ENCODE peak calls at places on chromosomes 7 and 10, in six cellular contexts. One of them, this sample, is unnamed.
A peak's percentile ranks its signal among the peaks of the same experiment; 100 is the strongest.

GRCh38 chr7:66697451-66698438 is 42.8 kb upstream of the RABGEF1 start:
- DNase-seq in activated CD4-positive, alpha-beta T cell treated with anti-CD3 and anti-CD28 coated beads for 4 hours: no peak
- DNase-seq in NCI-H460: no peak
- DNase-seq in cardiac fibroblast: peak; percentile 66
- DNase-seq in frontal cortex: no peak
- DNase-seq in omental fat pad: no peak
- DNase-seq in this sample: no peak

GRCh38 chr7:129665013-129665401 is 53.5 kb downstream of the NRF1 start:
- DNase-seq in cardiac fibroblast: peak; percentile 92
- DNase-seq in omental fat pad: no peak
- DNase-seq in frontal cortex: no peak
- DNase-seq in activated CD4-positive, alpha-beta T cell treated with anti-CD3 and anti-CD28 coated beads for 4 hours: no peak
- DNase-seq in NCI-H460: no peak
- DNase-seq in this sample: no peak

GRCh38 chr10:5434017-5434753 is 21.8 kb downstream of the NET1 start:
- DNase-seq in activated CD4-positive, alpha-beta T cell treated with anti-CD3 and anti-CD28 coated beads for 4 hours: no peak
- DNase-seq in frontal cortex: no peak
- DNase-seq in omental fat pad: no peak
- DNase-seq in cardiac fibroblast: peak; percentile 81
- DNase-seq in NCI-H460: peak; percentile 49
- DNase-seq in this sample: peak; percentile 4

GRCh38 chr7:3109516-3109915 is 65.8 kb upstream of the CARD11 start:
- DNase-seq in omental fat pad: no peak
- DNase-seq in NCI-H460: no peak
- DNase-seq in cardiac fibroblast: peak; percentile 2
- DNase-seq in frontal cortex: no peak
- DNase-seq in activated CD4-positive, alpha-beta T cell treated with anti-CD3 and anti-CD28 coated beads for 4 hours: no peak
- DNase-seq in this sample: no peak

GRCh38 chr7:73645643-73646182 is 21.4 kb upstream of the MLXIPL start:
- DNase-seq in NCI-H460: no peak
- DNase-seq in activated CD4-positive, alpha-beta T cell treated with anti-CD3 and anti-CD28 coated beads for 4 hours: no peak
- DNase-seq in frontal cortex: no peak
- DNase-seq in cardiac fibroblast: no peak
- DNase-seq in omental fat pad: no peak
- DNase-seq in this sample: no peak

GRCh38 chr7:5423272-5423843 is at the start of gene TNRC18:
- DNase-seq in activated CD4-positive, alpha-beta T cell treated with anti-CD3 and anti-CD28 coated beads for 4 hours: no peak
- DNase-seq in cardiac fibroblast: no peak
- DNase-seq in NCI-H460: no peak
- DNase-seq in omental fat pad: no peak
- DNase-seq in frontal cortex: peak; percentile 62
- DNase-seq in this sample: no peak

GRCh38 chr7:29281782-29282541 is 87.4 kb downstream of the CHN2 start:
- DNase-seq in activated CD4-positive, alpha-beta T cell treated with anti-CD3 and anti-CD28 coated beads for 4 hours: no peak
- DNase-seq in omental fat pad: no peak
- DNase-seq in NCI-H460: no peak
- DNase-seq in cardiac fibroblast: peak; percentile 61
- DNase-seq in frontal cortex: no peak
- DNase-seq in this sample: peak; percentile 45

GRCh38 chr10:59362991-59363390 is 642 bp upstream of the FAM13C start:
- DNase-seq in cardiac fibroblast: peak; percentile 64
- DNase-seq in activated CD4-positive, alpha-beta T cell treated with anti-CD3 and anti-CD28 coated beads for 4 hours: no peak
- DNase-seq in frontal cortex: peak; percentile 42
- DNase-seq in omental fat pad: peak; percentile 54
- DNase-seq in NCI-H460: peak; percentile 21
- DNase-seq in this sample: peak; percentile 87

GRCh38 chr10:112842832-112843360 is 107.2 kb upstream of the TCF7L2 start:
- DNase-seq in omental fat pad: no peak
- DNase-seq in NCI-H460: no peak
- DNase-seq in frontal cortex: no peak
- DNase-seq in cardiac fibroblast: peak; percentile 25
- DNase-seq in activated CD4-positive, alpha-beta T cell treated with anti-CD3 and anti-CD28 coated beads for 4 hours: no peak
- DNase-seq in this sample: no peak

GRCh38 chr7:99137418-99138180 is 6.3 kb downstream of the SMURF1 start:
- DNase-seq in activated CD4-positive, alpha-beta T cell treated with anti-CD3 and anti-CD28 coated beads for 4 hours: no peak
- DNase-seq in NCI-H460: no peak
- DNase-seq in omental fat pad: no peak
- DNase-seq in cardiac fibroblast: peak; percentile 79
- DNase-seq in frontal cortex: no peak
- DNase-seq in this sample: peak; percentile 70

GRCh38 chr7:82755705-82756551 is 312.4 kb upstream of the CACNA2D1 start:
- DNase-seq in activated CD4-positive, alpha-beta T cell treated with anti-CD3 and anti-CD28 coated beads for 4 hours: no peak
- DNase-seq in omental fat pad: no peak
- DNase-seq in NCI-H460: no peak
- DNase-seq in cardiac fibroblast: peak; percentile 1
- DNase-seq in frontal cortex: no peak
- DNase-seq in this sample: peak; percentile 94

GRCh38 chr10:113493943-113494342 is 58.9 kb upstream of the HABP2 start:
- DNase-seq in cardiac fibroblast: no peak
- DNase-seq in omental fat pad: no peak
- DNase-seq in frontal cortex: no peak
- DNase-seq in activated CD4-positive, alpha-beta T cell treated with anti-CD3 and anti-CD28 coated beads for 4 hours: no peak
- DNase-seq in NCI-H460: peak; percentile 5
- DNase-seq in this sample: no peak

GRCh38 chr7:36284470-36284869 is 105.2 kb upstream of the ANLN start:
- DNase-seq in frontal cortex: no peak
- DNase-seq in NCI-H460: no peak
- DNase-seq in cardiac fibroblast: no peak
- DNase-seq in activated CD4-positive, alpha-beta T cell treated with anti-CD3 and anti-CD28 coated beads for 4 hours: no peak
- DNase-seq in omental fat pad: no peak
- DNase-seq in this sample: no peak

GRCh38 chr10:131312261-131312801 is 810 bp upstream of the TCERG1L start:
- DNase-seq in omental fat pad: no peak
- DNase-seq in cardiac fibroblast: no peak
- DNase-seq in NCI-H460: no peak
- DNase-seq in frontal cortex: no peak
- DNase-seq in activated CD4-positive, alpha-beta T cell treated with anti-CD3 and anti-CD28 coated beads for 4 hours: no peak
- DNase-seq in this sample: no peak

GRCh38 chr7:33108591-33108930 is 643 bp downstream of the RP9 start:
- DNase-seq in frontal cortex: no peak
- DNase-seq in NCI-H460: peak; percentile 12
- DNase-seq in omental fat pad: no peak
- DNase-seq in cardiac fibroblast: no peak
- DNase-seq in activated CD4-positive, alpha-beta T cell treated with anti-CD3 and anti-CD28 coated beads for 4 hours: peak; percentile 24
- DNase-seq in this sample: no peak

GRCh38 chr7:79290841-79291497 is 162.5 kb downstream of the MAGI2 start:
- DNase-seq in cardiac fibroblast: no peak
- DNase-seq in activated CD4-positive, alpha-beta T cell treated with anti-CD3 and anti-CD28 coated beads for 4 hours: no peak
- DNase-seq in frontal cortex: no peak
- DNase-seq in NCI-H460: no peak
- DNase-seq in omental fat pad: no peak
- DNase-seq in this sample: no peak

GRCh38 chr7:107035446-107035845 is 9.1 kb upstream of the PRKAR2B start:
- DNase-seq in cardiac fibroblast: peak; percentile 28
- DNase-seq in frontal cortex: no peak
- DNase-seq in NCI-H460: no peak
- DNase-seq in activated CD4-positive, alpha-beta T cell treated with anti-CD3 and anti-CD28 coated beads for 4 hours: no peak
- DNase-seq in omental fat pad: no peak
- DNase-seq in this sample: peak; percentile 16

GRCh38 chr7:16484453-16485158 is 19.1 kb upstream of the SOSTDC1 start:
- DNase-seq in activated CD4-positive, alpha-beta T cell treated with anti-CD3 and anti-CD28 coated beads for 4 hours: no peak
- DNase-seq in cardiac fibroblast: peak; percentile 58
- DNase-seq in omental fat pad: no peak
- DNase-seq in NCI-H460: peak; percentile 51
- DNase-seq in frontal cortex: no peak
- DNase-seq in this sample: no peak

GRCh38 chr10:72367301-72367970 is 12.7 kb upstream of the DNAJB12 start:
- DNase-seq in NCI-H460: no peak
- DNase-seq in activated CD4-positive, alpha-beta T cell treated with anti-CD3 and anti-CD28 coated beads for 4 hours: no peak
- DNase-seq in omental fat pad: no peak
- DNase-seq in cardiac fibroblast: peak; percentile 11
- DNase-seq in frontal cortex: no peak
- DNase-seq in this sample: no peak